ENCODE peak calls at places on chromosome 1, in seven cellular contexts. Z is IMR-90, P is SJSA1, Q is lung, Y is heart left ventricle, M is cardiac muscle cell, J is aorta. X is an unnamed sample.

GRCh38 chr1:52189898-52190480 is 48.1 kb downstream of the ZFYVE9 start:
- DNase-seq in Z (no peak), P (no peak), Q (no peak), Y (no peak), M (no peak), J (no peak), X (no peak)

GRCh38 chr1:167795810-167796740 is 74.3 kb downstream of the MPZL1 start:
- DNase-seq in Z (no peak), P (no peak), Q (no peak), Y (peak), M (no peak), J (no peak), X (no peak)

GRCh38 chr1:217627431-217627830 is 3.5 kb downstream of the GPATCH2 start:
- DNase-seq in Z (no peak), P (no peak), Q (no peak), Y (no peak), M (no peak), J (no peak), X (no peak)

GRCh38 chr1:55589656-55590297 is 374.6 kb upstream of the USP24 start:
- DNase-seq in Z (no peak), P (no peak), Q (no peak), Y (no peak), M (no peak), J (peak), X (no peak)

GRCh38 chr1:37483785-37484184 is 9.4 kb downstream of the ZC3H12A start:
- DNase-seq in Z (no peak), P (no peak), Q (no peak), Y (no peak), M (no peak), J (no peak), X (no peak)

GRCh38 chr1:2587071-2587859 is 688 bp downstream of the PRXL2B start:
- DNase-seq in Z (peak), P (no peak), Q (no peak), Y (peak), M (peak), J (peak), X (no peak)

GRCh38 chr1:61157420-61157987 is 75.1 kb downstream of the NFIA start:
- DNase-seq in Z (peak), P (no peak), Q (no peak), Y (no peak), M (peak), J (no peak), X (no peak)

GRCh38 chr1:214670098-214670497 is 67.1 kb downstream of the CENPF start:
- DNase-seq in Z (peak), P (no peak), Q (no peak), Y (peak), M (peak), J (no peak), X (peak)

GRCh38 chr1:8412183-8412831 is 94.4 kb downstream of the SLC45A1 start:
- DNase-seq in Z (peak), P (no peak), Q (no peak), Y (no peak), M (no peak), J (no peak), X (no peak)

GRCh38 chr1:208013210-208013609 is 102.3 kb upstream of the CD34 start:
- DNase-seq in Z (no peak), P (no peak), Q (no peak), Y (no peak), M (no peak), J (no peak), X (no peak)

GRCh38 chr1:204889681-204890373 is 19.2 kb downstream of the NFASC start:
- DNase-seq in Z (no peak), P (no peak), Q (no peak), Y (no peak), M (peak), J (no peak), X (no peak)

GRCh38 chr1:157700711-157701110 is at the start of gene FCRL3:
- DNase-seq in Z (no peak), P (no peak), Q (no peak), Y (no peak), M (no peak), J (no peak), X (no peak)

GRCh38 chr1:203215573-203215972 is 13.9 kb downstream of the CHIT1 start:
- DNase-seq in Z (no peak), P (no peak), Q (no peak), Y (no peak), M (no peak), J (no peak), X (no peak)

GRCh38 chr1:168372307-168372706 is 91.6 kb downstream of the TBX19 start:
- DNase-seq in Z (no peak), P (no peak), Q (no peak), Y (no peak), M (no peak), J (no peak), X (no peak)

GRCh38 chr1:37862330-37862729 is 2.9 kb upstream of the MTF1 start:
- DNase-seq in Z (no peak), P (no peak), Q (no peak), Y (no peak), M (no peak), J (no peak), X (no peak)

GRCh38 chr1:224564491-224565084 is 51.5 kb upstream of the CNIH3 start:
- DNase-seq in Z (no peak), P (no peak), Q (no peak), Y (no peak), M (no peak), J (no peak), X (no peak)
- H3K4me3 ChIP-seq in Z (no peak), P (no peak), Q (no peak), Y (no peak), M (no peak), J (no peak), X (no peak)

DNA sequence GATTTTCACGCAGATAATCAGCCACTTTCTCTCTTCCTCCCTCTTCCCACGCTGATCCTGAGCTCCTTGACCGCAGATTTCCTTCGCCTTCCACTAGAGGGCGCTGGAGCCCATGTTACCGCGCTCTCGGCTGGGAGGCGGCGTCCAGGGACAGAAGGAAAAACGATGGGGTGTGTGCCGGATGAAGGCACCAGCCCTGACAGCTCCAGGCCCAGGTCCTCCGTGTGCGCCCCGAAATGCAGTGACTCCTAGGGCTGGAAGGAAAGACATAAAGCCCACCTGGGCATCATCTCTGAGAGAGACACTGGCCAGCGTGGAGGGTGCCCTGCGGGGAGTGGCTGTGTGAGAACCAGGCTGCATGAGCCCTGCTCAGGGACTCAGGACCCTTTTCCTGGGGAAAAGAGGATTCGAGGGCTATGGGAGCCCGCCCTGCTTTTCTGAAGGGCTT is 44.9 kb upstream of the CYP2J2 start:
- DNase-seq in Z (peak), P (peak), Q (peak), Y (peak), M (peak), J (peak), X (no peak)
- H3K4me3 ChIP-seq in Z (no peak), P (no peak), Q (no peak), Y (no peak), M (no peak), J (no peak), X (no peak)

GRCh38 chr1:16014509-16015482 is 3.0 kb downstream of the HSPB7 start:
- DNase-seq in Z (no peak), P (no peak), Q (no peak), Y (peak), M (no peak), J (peak), X (no peak)

GRCh38 chr1:16012590-16013219 is 5.1 kb downstream of the HSPB7 start:
- DNase-seq in Z (peak), P (peak), Q (peak), Y (peak), M (peak), J (peak), X (no peak)

GRCh38 chr1:16011936-16012589 is 5.8 kb downstream of the HSPB7 start:
- DNase-seq in Z (no peak), P (no peak), Q (no peak), Y (no peak), M (no peak), J (no peak), X (no peak)

GRCh38 chr1:16013908-16014258 is 4.0 kb downstream of the HSPB7 start:
- DNase-seq in Z (no peak), P (no peak), Q (no peak), Y (no peak), M (no peak), J (no peak), X (no peak)

GRCh38 chr1:16013220-16013907 is 4.5 kb downstream of the HSPB7 start:
- DNase-seq in Z (peak), P (peak), Q (no peak), Y (peak), M (peak), J (peak), X (peak)
- H3K4me3 ChIP-seq in Z (peak), P (peak), Q (no peak), Y (peak), M (peak), J (no peak), X (peak)

GRCh38 chr1:30751830-30752650 is 5.5 kb downstream of the LAPTM5 start:
- DNase-seq in Z (no peak), P (no peak), Q (no peak), Y (no peak), M (no peak), J (no peak), X (no peak)

GRCh38 chr1:30752651-30752908 is 5.0 kb downstream of the LAPTM5 start:
- DNase-seq in Z (no peak), P (no peak), Q (no peak), Y (no peak), M (no peak), J (no peak), X (no peak)

GRCh38 chr1:30755334-30755733 is 2.2 kb downstream of the LAPTM5 start:
- DNase-seq in Z (no peak), P (no peak), Q (no peak), Y (no peak), M (no peak), J (no peak), X (no peak)

GRCh38 chr1:30754684-30755171 is 2.8 kb downstream of the LAPTM5 start:
- DNase-seq in Z (no peak), P (no peak), Q (no peak), Y (no peak), M (no peak), J (no peak), X (no peak)

GRCh38 chr1:30753660-30754123 is 3.9 kb downstream of the LAPTM5 start:
- DNase-seq in Z (no peak), P (no peak), Q (no peak), Y (no peak), M (no peak), J (no peak), X (no peak)
- H3K4me3 ChIP-seq in Z (no peak), P (no peak), Q (no peak), Y (no peak), M (no peak), J (no peak), X (no peak)

GRCh38 chr1:22508991-22509390 is 54.3 kb upstream of the EPHA8 start:
- DNase-seq in Z (no peak), P (no peak), Q (no peak), Y (no peak), M (no peak), J (no peak), X (no peak)
- H3K4me3 ChIP-seq in Z (no peak), P (no peak), Q (no peak), Y (no peak), M (no peak), J (no peak), X (no peak)

GRCh38 chr1:221720545-221720944 is 21.3 kb downstream of the DUSP10 start:
- DNase-seq in Z (peak), P (no peak), Q (no peak), Y (no peak), M (no peak), J (no peak), X (no peak)
- H3K4me3 ChIP-seq in Z (no peak), P (no peak), Q (no peak), Y (no peak), M (no peak), J (no peak), X (no peak)

GRCh38 chr1:226731257-226731893 is 7.7 kb downstream of the ITPKB start:
- DNase-seq in Z (no peak), P (no peak), Q (no peak), Y (no peak), M (no peak), J (no peak), X (no peak)
- H3K4me3 ChIP-seq in Z (no peak), P (no peak), Q (no peak), Y (peak), M (no peak), J (no peak), X (no peak)

GRCh38 chr1:226882631-226883409 is 12.4 kb downstream of the PSEN2 start:
- DNase-seq in Z (peak), P (no peak), Q (no peak), Y (no peak), M (no peak), J (no peak), X (no peak)
- H3K4me3 ChIP-seq in Z (no peak), P (no peak), Q (no peak), Y (peak), M (no peak), J (no peak), X (no peak)

GRCh38 chr1:241457421-241457820 is 62.1 kb downstream of the FH start:
- DNase-seq in Z (no peak), P (no peak), Q (no peak), Y (no peak), M (no peak), J (no peak), X (no peak)
- H3K4me3 ChIP-seq in Z (no peak), P (no peak), Q (no peak), Y (no peak), M (no peak), J (no peak), X (no peak)

X was measured in kidney epithelial cell.